ENCODE peak calls at places on chromosomes 12 and 14, in eight cellular contexts. One of them, this sample, is unnamed.

GRCh38 chr12:43198608-43199007 is 353.4 kb downstream of the ADAMTS20 start:
- DNase-seq in heart left ventricle: no peak
- DNase-seq in WERI-Rb-1: no peak
- DNase-seq in mesothelial cell of epicardium: no peak
- DNase-seq in psoas muscle: no peak
- DNase-seq in AG09319: no peak
- DNase-seq in fibroblast of lung: no peak
- DNase-seq in fibroblast of the aortic adventitia: no peak
- DNase-seq in this sample: no peak

GRCh38 chr12:41624571-41624970 is 436.5 kb downstream of the PDZRN4 start:
- DNase-seq in heart left ventricle: no peak
- DNase-seq in WERI-Rb-1: no peak
- DNase-seq in mesothelial cell of epicardium: no peak
- DNase-seq in psoas muscle: no peak
- DNase-seq in AG09319: no peak
- DNase-seq in fibroblast of lung: no peak
- DNase-seq in fibroblast of the aortic adventitia: no peak
- DNase-seq in this sample: no peak

GRCh38 chr14:105065280-105066228 is at the start of gene GPR132:
- DNase-seq in heart left ventricle: peak
- DNase-seq in WERI-Rb-1: no peak
- DNase-seq in mesothelial cell of epicardium: no peak
- DNase-seq in psoas muscle: no peak
- DNase-seq in AG09319: no peak
- DNase-seq in fibroblast of lung: peak
- DNase-seq in fibroblast of the aortic adventitia: no peak
- DNase-seq in this sample: no peak

GRCh38 chr12:106861984-106862894 is 87.8 kb downstream of the RIC8B start:
- DNase-seq in heart left ventricle: no peak
- DNase-seq in WERI-Rb-1: no peak
- DNase-seq in mesothelial cell of epicardium: no peak
- DNase-seq in psoas muscle: no peak
- DNase-seq in AG09319: peak
- DNase-seq in fibroblast of lung: peak
- DNase-seq in fibroblast of the aortic adventitia: peak
- DNase-seq in this sample: peak

GRCh38 chr14:69044965-69045555 is 66.0 kb upstream of the ACTN1 start:
- DNase-seq in heart left ventricle: peak
- DNase-seq in WERI-Rb-1: peak
- DNase-seq in mesothelial cell of epicardium: no peak
- DNase-seq in psoas muscle: peak
- DNase-seq in AG09319: no peak
- DNase-seq in fibroblast of lung: peak
- DNase-seq in fibroblast of the aortic adventitia: peak
- DNase-seq in this sample: peak

GRCh38 chr12:27534060-27534764 is 10.2 kb downstream of the PPFIBP1 start:
- DNase-seq in heart left ventricle: no peak
- DNase-seq in WERI-Rb-1: no peak
- DNase-seq in mesothelial cell of epicardium: no peak
- DNase-seq in psoas muscle: no peak
- DNase-seq in AG09319: no peak
- DNase-seq in fibroblast of lung: peak
- DNase-seq in fibroblast of the aortic adventitia: no peak
- DNase-seq in this sample: peak

GRCh38 chr12:16088421-16088820 is 177.3 kb downstream of the DERA start:
- DNase-seq in heart left ventricle: no peak
- DNase-seq in WERI-Rb-1: no peak
- DNase-seq in mesothelial cell of epicardium: no peak
- DNase-seq in psoas muscle: no peak
- DNase-seq in AG09319: no peak
- DNase-seq in fibroblast of lung: no peak
- DNase-seq in fibroblast of the aortic adventitia: no peak
- DNase-seq in this sample: no peak

GRCh38 chr12:51823875-51824565 is 24.5 kb downstream of the FIGNL2 start:
- DNase-seq in heart left ventricle: no peak
- DNase-seq in WERI-Rb-1: peak
- DNase-seq in mesothelial cell of epicardium: no peak
- DNase-seq in psoas muscle: no peak
- DNase-seq in AG09319: peak
- DNase-seq in fibroblast of lung: peak
- DNase-seq in fibroblast of the aortic adventitia: peak
- DNase-seq in this sample: peak

GRCh38 chr12:124605869-124606774 is 38.7 kb upstream of the NCOR2 start:
- DNase-seq in heart left ventricle: no peak
- DNase-seq in WERI-Rb-1: no peak
- DNase-seq in mesothelial cell of epicardium: no peak
- DNase-seq in psoas muscle: no peak
- DNase-seq in AG09319: no peak
- DNase-seq in fibroblast of lung: no peak
- DNase-seq in fibroblast of the aortic adventitia: no peak
- DNase-seq in this sample: no peak

GRCh38 chr14:83347874-83348273 is 1814.2 kb upstream of the SEL1L start:
- DNase-seq in heart left ventricle: no peak
- DNase-seq in WERI-Rb-1: no peak
- DNase-seq in mesothelial cell of epicardium: no peak
- DNase-seq in psoas muscle: no peak
- DNase-seq in AG09319: no peak
- DNase-seq in fibroblast of lung: peak
- DNase-seq in fibroblast of the aortic adventitia: no peak
- DNase-seq in this sample: no peak

GRCh38 chr12:75658826-75659823 is 147.7 kb upstream of the KRR1 start:
- DNase-seq in heart left ventricle: no peak
- DNase-seq in WERI-Rb-1: no peak
- DNase-seq in mesothelial cell of epicardium: no peak
- DNase-seq in psoas muscle: no peak
- DNase-seq in AG09319: no peak
- DNase-seq in fibroblast of lung: peak
- DNase-seq in fibroblast of the aortic adventitia: peak
- DNase-seq in this sample: peak

GRCh38 chr14:69108358-69108757 is 44.6 kb downstream of the DCAF5 start:
- DNase-seq in heart left ventricle: no peak
- DNase-seq in WERI-Rb-1: no peak
- DNase-seq in mesothelial cell of epicardium: no peak
- DNase-seq in psoas muscle: no peak
- DNase-seq in AG09319: no peak
- DNase-seq in fibroblast of lung: no peak
- DNase-seq in fibroblast of the aortic adventitia: no peak
- DNase-seq in this sample: no peak

GRCh38 chr12:40843495-40843894 is 151.3 kb downstream of the CNTN1 start:
- DNase-seq in heart left ventricle: no peak
- DNase-seq in WERI-Rb-1: no peak
- DNase-seq in mesothelial cell of epicardium: no peak
- DNase-seq in psoas muscle: no peak
- DNase-seq in AG09319: no peak
- DNase-seq in fibroblast of lung: no peak
- DNase-seq in fibroblast of the aortic adventitia: no peak
- DNase-seq in this sample: no peak

GRCh38 chr14:60573943-60574496 is 65.1 kb downstream of the SIX6 start:
- DNase-seq in heart left ventricle: no peak
- DNase-seq in WERI-Rb-1: no peak
- DNase-seq in mesothelial cell of epicardium: no peak
- DNase-seq in psoas muscle: no peak
- DNase-seq in AG09319: peak
- DNase-seq in fibroblast of lung: no peak
- DNase-seq in fibroblast of the aortic adventitia: peak
- DNase-seq in this sample: no peak

GRCh38 chr12:29544428-29545101 is 47.1 kb upstream of the OVCH1 start:
- DNase-seq in heart left ventricle: no peak
- DNase-seq in WERI-Rb-1: no peak
- DNase-seq in mesothelial cell of epicardium: no peak
- DNase-seq in psoas muscle: no peak
- DNase-seq in AG09319: no peak
- DNase-seq in fibroblast of lung: no peak
- DNase-seq in fibroblast of the aortic adventitia: no peak
- DNase-seq in this sample: no peak

GRCh38 chr12:34223640-34224039 is 201.3 kb downstream of the ALG10 start:
- DNase-seq in heart left ventricle: no peak
- DNase-seq in WERI-Rb-1: no peak
- DNase-seq in mesothelial cell of epicardium: no peak
- DNase-seq in psoas muscle: no peak
- DNase-seq in AG09319: no peak
- DNase-seq in fibroblast of lung: no peak
- DNase-seq in fibroblast of the aortic adventitia: no peak
- DNase-seq in this sample: no peak

GRCh38 chr12:108199111-108199510 is 70.0 kb downstream of the WSCD2 start:
- DNase-seq in heart left ventricle: no peak
- DNase-seq in WERI-Rb-1: no peak
- DNase-seq in mesothelial cell of epicardium: no peak
- DNase-seq in psoas muscle: no peak
- DNase-seq in AG09319: no peak
- DNase-seq in fibroblast of lung: no peak
- DNase-seq in fibroblast of the aortic adventitia: no peak
- DNase-seq in this sample: no peak

GRCh38 chr12:108194585-108194984 is 65.5 kb downstream of the WSCD2 start:
- DNase-seq in heart left ventricle: no peak
- DNase-seq in WERI-Rb-1: no peak
- DNase-seq in mesothelial cell of epicardium: no peak
- DNase-seq in psoas muscle: no peak
- DNase-seq in AG09319: no peak
- DNase-seq in fibroblast of lung: no peak
- DNase-seq in fibroblast of the aortic adventitia: no peak
- DNase-seq in this sample: no peak

GRCh38 chr12:108196319-108196718 is 67.2 kb downstream of the WSCD2 start:
- DNase-seq in heart left ventricle: no peak
- DNase-seq in WERI-Rb-1: no peak
- DNase-seq in mesothelial cell of epicardium: no peak
- DNase-seq in psoas muscle: no peak
- DNase-seq in AG09319: no peak
- DNase-seq in fibroblast of lung: no peak
- DNase-seq in fibroblast of the aortic adventitia: no peak
- DNase-seq in this sample: no peak

GRCh38 chr12:108198043-108198442 is 69.0 kb downstream of the WSCD2 start:
- DNase-seq in heart left ventricle: no peak
- DNase-seq in WERI-Rb-1: no peak
- DNase-seq in mesothelial cell of epicardium: no peak
- DNase-seq in psoas muscle: no peak
- DNase-seq in AG09319: no peak
- DNase-seq in fibroblast of lung: no peak
- DNase-seq in fibroblast of the aortic adventitia: no peak
- DNase-seq in this sample: no peak

GRCh38 chr12:108196921-108197320 is 67.8 kb downstream of the WSCD2 start:
- DNase-seq in heart left ventricle: no peak
- DNase-seq in WERI-Rb-1: no peak
- DNase-seq in mesothelial cell of epicardium: no peak
- DNase-seq in psoas muscle: no peak
- DNase-seq in AG09319: no peak
- DNase-seq in fibroblast of lung: no peak
- DNase-seq in fibroblast of the aortic adventitia: no peak
- DNase-seq in this sample: no peak
- TF ChIP-seq CTCF in heart left ventricle: no peak
- TF ChIP-seq CTCF in WERI-Rb-1: no peak
- TF ChIP-seq CTCF in mesothelial cell of epicardium: no peak
- TF ChIP-seq CTCF in psoas muscle: no peak
- TF ChIP-seq CTCF in AG09319: no peak
- TF ChIP-seq CTCF in fibroblast of lung: no peak
- TF ChIP-seq CTCF in fibroblast of the aortic adventitia: no peak
- TF ChIP-seq CTCF in this sample: no peak

GRCh38 chr12:46433829-46434228 is 61.3 kb upstream of the SLC38A2 start:
- DNase-seq in heart left ventricle: no peak
- DNase-seq in WERI-Rb-1: no peak
- DNase-seq in mesothelial cell of epicardium: no peak
- DNase-seq in psoas muscle: no peak
- DNase-seq in AG09319: no peak
- DNase-seq in fibroblast of lung: no peak
- DNase-seq in fibroblast of the aortic adventitia: no peak
- DNase-seq in this sample: no peak
- TF ChIP-seq CTCF in heart left ventricle: no peak
- TF ChIP-seq CTCF in WERI-Rb-1: no peak
- TF ChIP-seq CTCF in mesothelial cell of epicardium: no peak
- TF ChIP-seq CTCF in psoas muscle: no peak
- TF ChIP-seq CTCF in AG09319: no peak
- TF ChIP-seq CTCF in fibroblast of lung: no peak
- TF ChIP-seq CTCF in fibroblast of the aortic adventitia: no peak
- TF ChIP-seq CTCF in this sample: no peak

GRCh38 chr12:112427760-112428159 is 9.0 kb downstream of the PTPN11 start:
- DNase-seq in heart left ventricle: no peak
- DNase-seq in WERI-Rb-1: no peak
- DNase-seq in mesothelial cell of epicardium: no peak
- DNase-seq in psoas muscle: no peak
- DNase-seq in AG09319: no peak
- DNase-seq in fibroblast of lung: no peak
- DNase-seq in fibroblast of the aortic adventitia: no peak
- DNase-seq in this sample: no peak

GRCh38 chr12:112430929-112431328 is 12.2 kb downstream of the PTPN11 start:
- DNase-seq in heart left ventricle: no peak
- DNase-seq in WERI-Rb-1: no peak
- DNase-seq in mesothelial cell of epicardium: no peak
- DNase-seq in psoas muscle: no peak
- DNase-seq in AG09319: no peak
- DNase-seq in fibroblast of lung: no peak
- DNase-seq in fibroblast of the aortic adventitia: no peak
- DNase-seq in this sample: no peak

GRCh38 chr12:112431965-112432364 is 13.2 kb downstream of the PTPN11 start:
- DNase-seq in heart left ventricle: no peak
- DNase-seq in WERI-Rb-1: no peak
- DNase-seq in mesothelial cell of epicardium: no peak
- DNase-seq in psoas muscle: no peak
- DNase-seq in AG09319: no peak
- DNase-seq in fibroblast of lung: no peak
- DNase-seq in fibroblast of the aortic adventitia: no peak
- DNase-seq in this sample: no peak

GRCh38 chr12:112433551-112433950 is 14.8 kb downstream of the PTPN11 start:
- DNase-seq in heart left ventricle: no peak
- DNase-seq in WERI-Rb-1: no peak
- DNase-seq in mesothelial cell of epicardium: no peak
- DNase-seq in psoas muscle: no peak
- DNase-seq in AG09319: no peak
- DNase-seq in fibroblast of lung: no peak
- DNase-seq in fibroblast of the aortic adventitia: no peak
- DNase-seq in this sample: no peak
- TF ChIP-seq CTCF in heart left ventricle: no peak
- TF ChIP-seq CTCF in WERI-Rb-1: no peak
- TF ChIP-seq CTCF in mesothelial cell of epicardium: no peak
- TF ChIP-seq CTCF in psoas muscle: no peak
- TF ChIP-seq CTCF in AG09319: no peak
- TF ChIP-seq CTCF in fibroblast of lung: no peak
- TF ChIP-seq CTCF in fibroblast of the aortic adventitia: no peak
- TF ChIP-seq CTCF in this sample: no peak

DNA sequence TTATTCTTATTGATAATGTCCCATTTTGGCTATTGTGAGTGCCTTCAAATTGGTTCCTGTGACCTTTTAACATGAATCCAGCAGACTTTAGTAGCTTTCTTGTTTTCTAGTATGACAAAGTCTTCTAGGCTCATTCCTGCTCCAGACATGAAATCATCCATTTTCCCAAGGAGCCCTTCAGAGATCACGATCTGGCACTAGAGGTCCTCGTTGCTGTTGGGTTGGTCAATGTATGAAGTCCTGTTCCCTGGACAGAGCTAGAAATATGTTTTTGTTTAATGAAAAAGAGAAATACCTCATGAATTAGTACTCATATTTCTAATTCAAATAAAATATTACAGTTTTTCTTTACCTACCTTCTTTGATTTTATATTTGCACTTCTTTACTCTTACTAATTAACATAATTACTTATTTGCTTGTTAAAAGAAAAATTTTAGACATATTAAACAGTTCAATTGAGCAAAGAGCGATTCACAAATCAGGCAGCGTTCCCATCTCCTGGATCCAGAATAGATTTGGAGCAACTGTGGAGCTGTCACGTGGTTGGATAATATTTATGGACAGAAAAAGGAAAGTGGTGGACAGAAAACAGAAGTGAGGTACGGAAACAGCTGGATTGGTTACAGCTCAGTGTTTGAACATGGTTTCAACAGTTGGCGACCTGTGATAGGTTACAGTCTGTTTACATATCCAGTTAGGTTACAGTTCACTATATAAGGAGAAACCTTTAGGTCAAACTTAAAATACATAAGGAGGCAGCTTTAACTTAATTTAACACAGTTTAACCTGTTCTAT is 19.8 kb upstream of the FAM234B start:
- DNase-seq in heart left ventricle: no peak
- DNase-seq in WERI-Rb-1: no peak
- DNase-seq in mesothelial cell of epicardium: no peak
- DNase-seq in psoas muscle: no peak
- DNase-seq in AG09319: no peak
- DNase-seq in fibroblast of lung: no peak
- DNase-seq in fibroblast of the aortic adventitia: peak
- DNase-seq in this sample: no peak
- TF ChIP-seq CTCF in heart left ventricle: peak
- TF ChIP-seq CTCF in WERI-Rb-1: no peak
- TF ChIP-seq CTCF in mesothelial cell of epicardium: no peak
- TF ChIP-seq CTCF in psoas muscle: no peak
- TF ChIP-seq CTCF in AG09319: peak
- TF ChIP-seq CTCF in fibroblast of lung: no peak
- TF ChIP-seq CTCF in fibroblast of the aortic adventitia: peak
- TF ChIP-seq CTCF in this sample: peak

This sample was measured in astrocyte of the cerebellum.